ENCODE peak calls at places on chromosomes 16 and 17, in five cellular contexts. G is tibial artery; O is neural progenitor cell; L is CD8-positive, alpha-beta T cell; R is psoas muscle. Z is an unnamed sample. For H3K4me1, the result is how much of the 10 kb centered on the place peaks cover.

GRCh38 chr16:16033208-16033717 is 83.8 kb downstream of the ABCC1 start:
- DNase-seq in G (no peak), O (no peak), R (no peak), L (peak), Z (no peak)

GRCh38 chr16:71600822-71601221 is 23.9 kb upstream of the TAT start:
- DNase-seq in R (no peak), G (no peak), L (no peak), O (no peak), Z (no peak)

GRCh38 chr16:59470556-59470955 is 736.4 kb upstream of the GOT2 start:
- DNase-seq in G (no peak), L (no peak), O (no peak), R (no peak), Z (no peak)

GRCh38 chr17:77778636-77779524 is 179.6 kb upstream of the TNRC6C start:
- DNase-seq in R (peak), L (no peak), O (no peak), G (peak), Z (peak)

GRCh38 chr17:57035971-57036481 is 49.0 kb upstream of the AKAP1 start:
- DNase-seq in R (no peak), L (no peak), G (no peak), O (no peak), Z (no peak)

GRCh38 chr17:61486135-61487120 is 34.2 kb downstream of the TBX4 start:
- DNase-seq in R (no peak), L (no peak), O (peak), G (no peak), Z (no peak)

GRCh38 chr17:34633351-34633750 is 54.0 kb downstream of the TMEM132E start:
- DNase-seq in O (peak), R (no peak), L (no peak), G (no peak), Z (no peak)

GRCh38 chr17:68581863-68582645 is 19.1 kb downstream of the FAM20A start:
- DNase-seq in R (no peak), O (no peak), L (no peak), G (no peak), Z (no peak)

GRCh38 chr16:58459344-58460218 is 40.4 kb upstream of the NDRG4 start:
- DNase-seq in G (no peak), R (no peak), O (no peak), L (no peak), Z (no peak)

GRCh38 chr16:53545433-53545832 is 42.4 kb upstream of the AKTIP start:
- DNase-seq in O (no peak), G (no peak), L (peak), R (no peak), Z (no peak)

GRCh38 chr17:56966277-56966676 is 5.4 kb upstream of the COIL start:
- DNase-seq in G (no peak), R (no peak), O (peak), L (no peak), Z (no peak)

GRCh38 chr16:67783353-67783725 is 23.0 kb downstream of the RANBP10 start:
- DNase-seq in G (no peak), O (no peak), R (no peak), L (no peak), Z (no peak)

GRCh38 chr17:55903028-55903690 is 152.3 kb downstream of the PCTP start:
- DNase-seq in O (no peak), R (no peak), L (no peak), G (no peak), Z (no peak)

GRCh38 chr17:35073991-35074627 is 10.6 kb upstream of the RFFL start:
- DNase-seq in O (no peak), G (no peak), L (no peak), R (no peak), Z (no peak)

GRCh38 chr17:67434061-67434525 is 57.0 kb downstream of the PITPNC1 start:
- DNase-seq in L (peak), R (no peak), O (no peak), G (peak), Z (peak)

GRCh38 chr16:69924777-69925191 is 26.4 kb upstream of the CLEC18A start:
- DNase-seq in L (no peak), O (no peak), G (peak), R (peak), Z (peak)

GRCh38 chr17:35750526-35751395 is 2.3 kb downstream of the GAS2L2 start:
- DNase-seq in O (no peak), L (no peak), R (no peak), G (no peak), Z (no peak)

GRCh38 chr16:46747777-46748651 is at the start of gene MYLK3:
- DNase-seq in O (peak), R (no peak), L (no peak), G (no peak), Z (peak)

GRCh38 chr16:87074635-87075318 is 242.4 kb downstream of the C16orf95 start:
- DNase-seq in O (peak), R (no peak), L (no peak), G (no peak), Z (no peak)

GRCh38 chr16:56355786-56356275 is 69.5 kb downstream of the AMFR start:
- DNase-seq in O (no peak), R (peak), G (peak), L (no peak), Z (no peak)

DNA sequence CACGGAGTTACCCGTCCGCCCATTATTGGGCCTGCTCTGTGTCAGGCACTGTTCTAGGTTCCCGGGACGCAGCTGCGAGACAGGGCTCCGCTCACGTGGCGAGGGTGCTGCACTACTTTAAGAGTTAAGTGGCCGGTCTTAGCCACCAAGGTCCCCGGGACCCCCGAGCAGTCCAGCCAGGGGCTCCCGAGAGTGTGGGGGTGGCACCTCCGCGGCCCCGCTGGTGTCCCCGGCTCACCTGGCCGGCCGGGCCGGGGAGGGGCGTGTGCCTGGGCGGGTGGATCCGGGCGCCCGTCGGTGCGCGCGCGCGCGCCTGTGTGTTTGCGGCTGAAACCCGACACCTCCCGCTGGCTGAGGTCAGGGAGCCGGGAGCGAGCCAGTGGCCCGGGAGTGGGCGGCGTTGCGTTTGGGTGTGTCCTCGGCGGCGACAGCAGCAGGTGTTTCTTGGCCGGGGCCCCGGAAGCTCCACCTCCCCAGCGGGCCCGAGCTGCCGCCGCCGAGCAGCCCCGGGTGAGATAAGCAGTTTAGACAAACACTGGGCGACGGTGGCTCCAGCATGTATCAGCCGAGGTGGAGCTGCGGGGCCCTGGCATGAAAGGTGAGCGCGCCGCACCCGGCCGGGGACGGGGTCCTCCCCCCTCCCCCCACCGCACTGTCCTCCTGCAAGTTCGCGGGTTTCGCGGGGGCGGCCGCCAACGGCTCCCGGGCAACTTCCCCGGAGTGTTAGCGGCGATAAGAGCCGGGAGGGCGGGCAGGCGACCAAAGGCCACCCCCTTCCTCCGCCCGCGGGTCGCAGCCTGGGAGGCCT is at the start of gene GSE1:
- DNase-seq in L (peak), G (peak), O (peak), R (peak), Z (peak)
- H3K27ac ChIP-seq in L (peak), G (peak), O (peak), R (peak), Z (peak)

DNA sequence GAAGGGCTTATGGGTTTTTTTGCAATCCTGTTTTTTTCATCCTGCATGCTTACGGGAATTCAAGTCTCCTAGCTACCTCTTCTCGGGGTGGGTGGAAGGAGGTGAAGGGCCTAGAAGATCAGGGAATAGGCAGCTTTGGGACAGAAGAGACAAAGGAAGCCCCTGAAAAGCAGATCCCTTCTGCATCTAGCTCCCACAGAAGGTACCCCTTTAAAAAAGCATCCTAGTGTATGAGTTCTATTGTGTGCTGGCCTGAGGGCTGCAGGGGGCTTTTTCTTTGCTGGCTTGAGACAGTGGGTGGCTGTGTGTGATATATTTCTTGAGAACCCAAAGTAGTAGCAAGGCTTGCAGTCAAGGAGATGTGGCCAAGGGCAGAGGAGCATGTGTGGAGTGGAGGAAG is 330.5 kb downstream of the MAF start:
- DNase-seq in L (no peak), G (no peak), R (no peak), O (no peak), Z (no peak)
- H3K4me3 ChIP-seq in L (no peak), G (no peak), R (no peak), O (no peak), Z (no peak)

DNA sequence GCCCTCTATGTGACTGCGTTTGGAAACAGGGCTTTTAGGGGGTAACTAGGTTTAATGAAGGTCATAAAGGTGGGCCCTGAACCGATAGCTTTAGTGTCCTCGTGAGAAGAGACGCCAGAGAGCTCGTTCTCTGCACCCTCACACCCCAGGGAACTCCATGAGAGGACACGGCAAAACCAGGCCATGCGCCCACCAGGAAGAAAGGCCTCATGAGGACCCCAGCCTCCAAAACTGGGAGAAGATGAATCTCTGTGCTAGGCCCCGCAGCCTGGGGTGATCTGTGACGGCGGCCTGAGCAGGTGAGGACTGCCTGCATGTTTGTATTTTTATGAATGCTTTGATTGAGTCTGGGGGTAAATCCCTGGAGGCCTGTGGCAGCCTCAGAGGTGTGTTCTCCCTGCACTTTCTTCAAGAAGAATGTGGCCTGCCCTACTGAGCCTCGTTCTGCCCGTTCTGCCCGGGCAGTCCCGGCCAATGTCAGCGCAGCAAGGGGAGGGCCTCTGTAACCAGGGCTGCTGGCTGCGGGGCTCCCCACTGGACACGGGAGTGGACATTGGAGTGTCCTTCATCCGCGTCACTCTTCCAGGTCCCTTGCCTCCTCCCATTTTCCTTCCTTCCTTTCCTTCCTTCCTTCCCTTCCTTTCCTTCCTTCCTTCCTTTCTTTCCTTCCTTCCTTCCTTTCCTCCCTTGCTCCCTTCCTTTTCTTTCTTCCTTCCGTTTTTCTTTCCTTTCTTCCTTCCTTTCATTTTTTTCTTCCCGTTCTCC is 6.8 kb upstream of the RNF213 start:
- DNase-seq in R (peak), L (no peak), O (no peak), G (peak), Z (peak)
- H3K4me1 ChIP-seq in R (under half), L (under half), O (under half), G (under half), Z (under half)

GRCh38 chr17:48025904-48026502 is 11.6 kb downstream of the COPZ2 start:
- DNase-seq in R (no peak), O (no peak), G (peak), L (no peak), Z (peak)
- H3K27ac ChIP-seq in R (peak), O (no peak), G (peak), L (no peak), Z (no peak)

GRCh38 chr17:2084129-2084765 is 29.3 kb downstream of the HIC1 start:
- DNase-seq in O (no peak), G (peak), L (no peak), R (peak), Z (peak)
- H3K4me3 ChIP-seq in O (no peak), G (no peak), L (no peak), R (no peak), Z (no peak)